ENCODE peak calls at places on chromosomes 6 and 20, in nine cellular contexts. One of them, this sample, is unnamed. For H3K9me3, the result is how much of the 10 kb centered on the place peaks cover.

GRCh38 chr20:8205996-8206395 is 73.9 kb downstream of the PLCB1 start:
- DNase-seq in H9: no peak
- DNase-seq in upper lobe of right lung: no peak
- DNase-seq in CD4-positive, alpha-beta T cell: no peak
- DNase-seq in esophagus squamous epithelium: no peak
- DNase-seq in pancreas: no peak
- DNase-seq in naive thymus-derived CD4-positive, alpha-beta T cell: no peak
- DNase-seq in left ventricle myocardium inferior: no peak
- DNase-seq in lung: no peak
- DNase-seq in this sample: no peak

GRCh38 chr6:164322533-164322932 is 908.0 kb downstream of the QKI start:
- DNase-seq in H9: no peak
- DNase-seq in upper lobe of right lung: no peak
- DNase-seq in CD4-positive, alpha-beta T cell: no peak
- DNase-seq in esophagus squamous epithelium: no peak
- DNase-seq in pancreas: no peak
- DNase-seq in naive thymus-derived CD4-positive, alpha-beta T cell: no peak
- DNase-seq in left ventricle myocardium inferior: no peak
- DNase-seq in lung: no peak
- DNase-seq in this sample: no peak

GRCh38 chr6:5173862-5174643 is 86.7 kb downstream of the LYRM4 start:
- DNase-seq in H9: no peak
- DNase-seq in upper lobe of right lung: no peak
- DNase-seq in CD4-positive, alpha-beta T cell: peak
- DNase-seq in esophagus squamous epithelium: no peak
- DNase-seq in pancreas: no peak
- DNase-seq in naive thymus-derived CD4-positive, alpha-beta T cell: peak
- DNase-seq in left ventricle myocardium inferior: no peak
- DNase-seq in lung: no peak
- DNase-seq in this sample: no peak

GRCh38 chr6:4320860-4321259 is 185.5 kb upstream of the ECI2 start:
- DNase-seq in H9: no peak
- DNase-seq in upper lobe of right lung: no peak
- DNase-seq in CD4-positive, alpha-beta T cell: no peak
- DNase-seq in esophagus squamous epithelium: no peak
- DNase-seq in pancreas: no peak
- DNase-seq in naive thymus-derived CD4-positive, alpha-beta T cell: no peak
- DNase-seq in left ventricle myocardium inferior: no peak
- DNase-seq in lung: no peak
- DNase-seq in this sample: no peak

GRCh38 chr20:49270177-49270576 is 7.7 kb downstream of the ZNFX1 start:
- DNase-seq in H9: no peak
- DNase-seq in upper lobe of right lung: no peak
- DNase-seq in CD4-positive, alpha-beta T cell: no peak
- DNase-seq in esophagus squamous epithelium: no peak
- DNase-seq in pancreas: no peak
- DNase-seq in naive thymus-derived CD4-positive, alpha-beta T cell: no peak
- DNase-seq in left ventricle myocardium inferior: no peak
- DNase-seq in lung: no peak
- DNase-seq in this sample: no peak

GRCh38 chr20:21301940-21302644 is 1.0 kb upstream of the XRN2 start:
- DNase-seq in H9: no peak
- DNase-seq in upper lobe of right lung: no peak
- DNase-seq in CD4-positive, alpha-beta T cell: no peak
- DNase-seq in esophagus squamous epithelium: no peak
- DNase-seq in pancreas: no peak
- DNase-seq in naive thymus-derived CD4-positive, alpha-beta T cell: no peak
- DNase-seq in left ventricle myocardium inferior: no peak
- DNase-seq in lung: no peak
- DNase-seq in this sample: no peak

GRCh38 chr6:157767071-157767750 is 55.8 kb upstream of the SNX9 start:
- DNase-seq in H9: no peak
- DNase-seq in upper lobe of right lung: no peak
- DNase-seq in CD4-positive, alpha-beta T cell: no peak
- DNase-seq in esophagus squamous epithelium: no peak
- DNase-seq in pancreas: no peak
- DNase-seq in naive thymus-derived CD4-positive, alpha-beta T cell: no peak
- DNase-seq in left ventricle myocardium inferior: no peak
- DNase-seq in lung: no peak
- DNase-seq in this sample: no peak

GRCh38 chr6:159729598-159729997 is 2.3 kb downstream of the WTAP start:
- DNase-seq in H9: no peak
- DNase-seq in upper lobe of right lung: no peak
- DNase-seq in CD4-positive, alpha-beta T cell: no peak
- DNase-seq in esophagus squamous epithelium: no peak
- DNase-seq in pancreas: no peak
- DNase-seq in naive thymus-derived CD4-positive, alpha-beta T cell: no peak
- DNase-seq in left ventricle myocardium inferior: no peak
- DNase-seq in lung: no peak
- DNase-seq in this sample: no peak

GRCh38 chr6:11381801-11382513 is 149.5 kb upstream of the NEDD9 start:
- DNase-seq in H9: no peak
- DNase-seq in upper lobe of right lung: peak
- DNase-seq in CD4-positive, alpha-beta T cell: peak
- DNase-seq in esophagus squamous epithelium: peak
- DNase-seq in pancreas: no peak
- DNase-seq in naive thymus-derived CD4-positive, alpha-beta T cell: peak
- DNase-seq in left ventricle myocardium inferior: no peak
- DNase-seq in lung: peak
- DNase-seq in this sample: no peak

GRCh38 chr20:47713941-47714450 is 71.3 kb downstream of the SULF2 start:
- DNase-seq in H9: no peak
- DNase-seq in upper lobe of right lung: no peak
- DNase-seq in CD4-positive, alpha-beta T cell: no peak
- DNase-seq in esophagus squamous epithelium: no peak
- DNase-seq in pancreas: no peak
- DNase-seq in naive thymus-derived CD4-positive, alpha-beta T cell: no peak
- DNase-seq in left ventricle myocardium inferior: peak
- DNase-seq in lung: no peak
- DNase-seq in this sample: peak

GRCh38 chr20:26276811-26277210 is 580.2 kb upstream of the ZNF337 start:
- DNase-seq in H9: peak
- DNase-seq in upper lobe of right lung: no peak
- DNase-seq in CD4-positive, alpha-beta T cell: no peak
- DNase-seq in esophagus squamous epithelium: no peak
- DNase-seq in pancreas: no peak
- DNase-seq in naive thymus-derived CD4-positive, alpha-beta T cell: no peak
- DNase-seq in left ventricle myocardium inferior: no peak
- DNase-seq in lung: no peak
- DNase-seq in this sample: no peak

GRCh38 chr20:58650181-58650775 is 805 bp upstream of the STX16 start:
- DNase-seq in H9: peak
- DNase-seq in upper lobe of right lung: peak
- DNase-seq in CD4-positive, alpha-beta T cell: peak
- DNase-seq in esophagus squamous epithelium: no peak
- DNase-seq in pancreas: peak
- DNase-seq in naive thymus-derived CD4-positive, alpha-beta T cell: peak
- DNase-seq in left ventricle myocardium inferior: peak
- DNase-seq in lung: no peak
- DNase-seq in this sample: no peak

GRCh38 chr6:148779142-148779562 is 32.3 kb downstream of the UST start:
- DNase-seq in H9: no peak
- DNase-seq in upper lobe of right lung: no peak
- DNase-seq in CD4-positive, alpha-beta T cell: no peak
- DNase-seq in esophagus squamous epithelium: no peak
- DNase-seq in pancreas: no peak
- DNase-seq in naive thymus-derived CD4-positive, alpha-beta T cell: no peak
- DNase-seq in left ventricle myocardium inferior: no peak
- DNase-seq in lung: no peak
- DNase-seq in this sample: no peak

GRCh38 chr20:44433751-44434538 is 41.7 kb upstream of the TTPAL start:
- DNase-seq in H9: no peak
- DNase-seq in upper lobe of right lung: no peak
- DNase-seq in CD4-positive, alpha-beta T cell: no peak
- DNase-seq in esophagus squamous epithelium: no peak
- DNase-seq in pancreas: no peak
- DNase-seq in naive thymus-derived CD4-positive, alpha-beta T cell: no peak
- DNase-seq in left ventricle myocardium inferior: no peak
- DNase-seq in lung: no peak
- DNase-seq in this sample: no peak

GRCh38 chr20:41276317-41276751 is 41.2 kb downstream of the ZHX3 start:
- DNase-seq in H9: no peak
- DNase-seq in upper lobe of right lung: no peak
- DNase-seq in CD4-positive, alpha-beta T cell: no peak
- DNase-seq in esophagus squamous epithelium: no peak
- DNase-seq in pancreas: no peak
- DNase-seq in naive thymus-derived CD4-positive, alpha-beta T cell: no peak
- DNase-seq in left ventricle myocardium inferior: no peak
- DNase-seq in lung: no peak
- DNase-seq in this sample: no peak

GRCh38 chr6:168496932-168497331 is 55.9 kb downstream of the SMOC2 start:
- DNase-seq in H9: peak
- DNase-seq in upper lobe of right lung: no peak
- DNase-seq in CD4-positive, alpha-beta T cell: no peak
- DNase-seq in esophagus squamous epithelium: no peak
- DNase-seq in pancreas: no peak
- DNase-seq in naive thymus-derived CD4-positive, alpha-beta T cell: no peak
- DNase-seq in left ventricle myocardium inferior: no peak
- DNase-seq in lung: no peak
- DNase-seq in this sample: no peak
- H3K9me3 ChIP-seq in H9: under half
- H3K9me3 ChIP-seq in upper lobe of right lung: under half
- H3K9me3 ChIP-seq in CD4-positive, alpha-beta T cell: under half
- H3K9me3 ChIP-seq in esophagus squamous epithelium: under half
- H3K9me3 ChIP-seq in pancreas: under half
- H3K9me3 ChIP-seq in naive thymus-derived CD4-positive, alpha-beta T cell: under half
- H3K9me3 ChIP-seq in left ventricle myocardium inferior: under half
- H3K9me3 ChIP-seq in lung: under half
- H3K9me3 ChIP-seq in this sample: under half

GRCh38 chr6:116156405-116157326 is 30.7 kb upstream of the COL10A1 start:
- DNase-seq in H9: no peak
- DNase-seq in upper lobe of right lung: no peak
- DNase-seq in CD4-positive, alpha-beta T cell: no peak
- DNase-seq in esophagus squamous epithelium: no peak
- DNase-seq in pancreas: no peak
- DNase-seq in naive thymus-derived CD4-positive, alpha-beta T cell: no peak
- DNase-seq in left ventricle myocardium inferior: no peak
- DNase-seq in lung: no peak
- DNase-seq in this sample: no peak
- H3K9me3 ChIP-seq in H9: under half
- H3K9me3 ChIP-seq in upper lobe of right lung: under half
- H3K9me3 ChIP-seq in CD4-positive, alpha-beta T cell: under half
- H3K9me3 ChIP-seq in esophagus squamous epithelium: under half
- H3K9me3 ChIP-seq in pancreas: under half
- H3K9me3 ChIP-seq in naive thymus-derived CD4-positive, alpha-beta T cell: under half
- H3K9me3 ChIP-seq in left ventricle myocardium inferior: under half
- H3K9me3 ChIP-seq in lung: under half
- H3K9me3 ChIP-seq in this sample: under half

GRCh38 chr20:39706089-39706721 is 744.1 kb downstream of the DHX35 start:
- DNase-seq in H9: no peak
- DNase-seq in upper lobe of right lung: no peak
- DNase-seq in CD4-positive, alpha-beta T cell: no peak
- DNase-seq in esophagus squamous epithelium: no peak
- DNase-seq in pancreas: no peak
- DNase-seq in naive thymus-derived CD4-positive, alpha-beta T cell: no peak
- DNase-seq in left ventricle myocardium inferior: peak
- DNase-seq in lung: no peak
- DNase-seq in this sample: no peak

GRCh38 chr20:39698706-39699211 is 736.6 kb downstream of the DHX35 start:
- DNase-seq in H9: no peak
- DNase-seq in upper lobe of right lung: no peak
- DNase-seq in CD4-positive, alpha-beta T cell: no peak
- DNase-seq in esophagus squamous epithelium: no peak
- DNase-seq in pancreas: no peak
- DNase-seq in naive thymus-derived CD4-positive, alpha-beta T cell: no peak
- DNase-seq in left ventricle myocardium inferior: no peak
- DNase-seq in lung: no peak
- DNase-seq in this sample: no peak

GRCh38 chr20:39699331-39699730 is 737.2 kb downstream of the DHX35 start:
- DNase-seq in H9: no peak
- DNase-seq in upper lobe of right lung: no peak
- DNase-seq in CD4-positive, alpha-beta T cell: no peak
- DNase-seq in esophagus squamous epithelium: no peak
- DNase-seq in pancreas: no peak
- DNase-seq in naive thymus-derived CD4-positive, alpha-beta T cell: no peak
- DNase-seq in left ventricle myocardium inferior: no peak
- DNase-seq in lung: no peak
- DNase-seq in this sample: no peak

GRCh38 chr20:39700527-39700926 is 738.4 kb downstream of the DHX35 start:
- DNase-seq in H9: no peak
- DNase-seq in upper lobe of right lung: no peak
- DNase-seq in CD4-positive, alpha-beta T cell: no peak
- DNase-seq in esophagus squamous epithelium: no peak
- DNase-seq in pancreas: no peak
- DNase-seq in naive thymus-derived CD4-positive, alpha-beta T cell: no peak
- DNase-seq in left ventricle myocardium inferior: no peak
- DNase-seq in lung: no peak
- DNase-seq in this sample: no peak

DNA sequence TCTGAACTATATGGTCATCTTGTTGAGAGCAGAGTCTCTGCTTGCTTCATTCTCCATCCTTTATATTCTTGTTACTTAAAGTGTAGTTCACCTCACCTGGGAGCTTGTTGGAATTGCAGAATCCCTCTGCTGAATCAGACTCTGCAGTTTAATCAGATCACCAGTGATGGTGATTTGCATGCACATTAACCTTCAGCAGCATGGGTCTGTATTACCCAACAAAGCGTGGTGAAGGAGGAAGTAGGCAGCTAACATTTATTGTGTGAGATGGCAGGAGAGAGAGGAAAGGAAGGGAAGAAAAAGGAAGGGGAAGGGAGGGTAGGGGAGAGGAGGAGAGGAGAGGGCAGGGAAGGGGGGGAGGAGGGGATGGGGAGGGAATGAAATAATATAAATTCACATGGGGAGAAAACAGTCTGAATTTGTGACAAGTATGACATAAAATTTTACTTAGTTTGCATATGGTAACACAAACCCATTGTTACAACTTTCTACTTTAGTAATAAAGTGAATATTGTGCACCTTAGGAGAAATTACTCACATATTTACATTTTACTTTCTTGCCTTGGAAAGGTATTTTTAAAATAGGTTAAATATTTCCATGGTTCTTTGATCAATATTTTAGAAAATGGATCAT is 740.7 kb downstream of the DHX35 start:
- DNase-seq in H9: no peak
- DNase-seq in upper lobe of right lung: no peak
- DNase-seq in CD4-positive, alpha-beta T cell: no peak
- DNase-seq in esophagus squamous epithelium: no peak
- DNase-seq in pancreas: no peak
- DNase-seq in naive thymus-derived CD4-positive, alpha-beta T cell: no peak
- DNase-seq in left ventricle myocardium inferior: no peak
- DNase-seq in lung: no peak
- DNase-seq in this sample: no peak
- H3K9me3 ChIP-seq in H9: under half
- H3K9me3 ChIP-seq in upper lobe of right lung: under half
- H3K9me3 ChIP-seq in CD4-positive, alpha-beta T cell: under half
- H3K9me3 ChIP-seq in esophagus squamous epithelium: under half
- H3K9me3 ChIP-seq in pancreas: under half
- H3K9me3 ChIP-seq in naive thymus-derived CD4-positive, alpha-beta T cell: under half
- H3K9me3 ChIP-seq in left ventricle myocardium inferior: under half
- H3K9me3 ChIP-seq in lung: under half
- H3K9me3 ChIP-seq in this sample: under half

DNA sequence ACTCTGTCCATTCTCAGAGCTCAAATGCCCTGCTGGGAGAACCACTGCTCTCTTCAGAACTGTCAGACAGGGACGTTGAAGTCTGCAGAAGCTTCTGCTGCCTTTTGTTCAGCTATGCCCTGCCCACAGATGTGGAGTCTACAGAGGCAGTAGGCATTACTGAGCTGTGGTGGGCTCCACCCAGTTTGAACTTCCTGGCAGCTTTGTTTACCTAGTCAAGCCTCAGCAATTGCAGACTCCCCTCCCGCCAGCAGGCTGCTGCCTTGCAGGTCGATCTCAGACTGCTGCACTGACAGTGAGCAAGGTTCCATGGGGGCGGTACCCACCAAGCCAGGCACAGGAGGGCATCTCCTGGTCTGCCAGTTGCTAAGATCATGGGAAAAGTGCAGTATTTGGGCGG is 21.8 kb upstream of the UFL1 start:
- DNase-seq in H9: no peak
- DNase-seq in upper lobe of right lung: no peak
- DNase-seq in CD4-positive, alpha-beta T cell: peak
- DNase-seq in esophagus squamous epithelium: no peak
- DNase-seq in pancreas: no peak
- DNase-seq in naive thymus-derived CD4-positive, alpha-beta T cell: peak
- DNase-seq in left ventricle myocardium inferior: no peak
- DNase-seq in lung: no peak
- DNase-seq in this sample: no peak
- H3K9me3 ChIP-seq in H9: under half
- H3K9me3 ChIP-seq in upper lobe of right lung: under half
- H3K9me3 ChIP-seq in CD4-positive, alpha-beta T cell: under half
- H3K9me3 ChIP-seq in esophagus squamous epithelium: under half
- H3K9me3 ChIP-seq in pancreas: under half
- H3K9me3 ChIP-seq in naive thymus-derived CD4-positive, alpha-beta T cell: under half
- H3K9me3 ChIP-seq in left ventricle myocardium inferior: half or more
- H3K9me3 ChIP-seq in lung: under half
- H3K9me3 ChIP-seq in this sample: under half

This sample was measured in tibial artery.